ENCODE peak calls at places on chromosomes 3 and 15, in seven cellular contexts. L, I, V, Z, W, C and J are unnamed samples.

GRCh38 chr3:122576174-122576940 is 1.1 kb upstream of the PARP15 start:
- DNase-seq in L (no peak), I (no peak), V (no peak), Z (no peak), W (no peak), C (no peak), J (no peak)

GRCh38 chr15:20340931-20341661 is 200.5 kb downstream of the GOLGA6L6 start:
- DNase-seq in L (no peak), I (peak; percentile 26), V (peak; percentile 47), Z (no peak), W (peak; percentile 87), C (peak; percentile 3), J (no peak)

GRCh38 chr3:78235841-78236240 is 1195.9 kb downstream of the ROBO2 start:
- DNase-seq in L (no peak), I (no peak), V (no peak), Z (no peak), W (no peak), C (no peak), J (peak; percentile 6)

GRCh38 chr3:14274537-14274936 is 95.9 kb downstream of the LSM3 start:
- DNase-seq in L (no peak), I (no peak), V (peak; percentile 31), Z (no peak), W (no peak), C (no peak), J (no peak)

GRCh38 chr3:184116017-184116416 is 19.1 kb upstream of the EIF2B5 start:
- DNase-seq in L (no peak), I (no peak), V (no peak), Z (no peak), W (no peak), C (no peak), J (no peak)

GRCh38 chr3:172853005-172853404 is 102.5 kb downstream of the ECT2 start:
- DNase-seq in L (no peak), I (no peak), V (no peak), Z (no peak), W (no peak), C (no peak), J (no peak)

GRCh38 chr3:4732974-4733373 is 239.8 kb downstream of the ITPR1 start:
- DNase-seq in L (no peak), I (no peak), V (peak; percentile 17), Z (no peak), W (no peak), C (no peak), J (no peak)

GRCh38 chr3:79515072-79515471 is 252.7 kb downstream of the ROBO1 start:
- DNase-seq in L (no peak), I (no peak), V (no peak), Z (no peak), W (no peak), C (peak; percentile 88), J (no peak)

GRCh38 chr3:187678869-187679268 is 8.7 kb upstream of the SST start:
- DNase-seq in L (peak; percentile 38), I (peak; percentile 2), V (peak; percentile 82), Z (no peak), W (no peak), C (peak; percentile 42), J (peak; percentile 46)

GRCh38 chr3:187719628-187720336 is 17.4 kb upstream of the RTP2 start:
- DNase-seq in L (no peak), I (no peak), V (peak; percentile 21), Z (no peak), W (no peak), C (no peak), J (no peak)